ENCODE peak calls at places on chromosomes 3 and 15, in seven cellular contexts. O is mucosa of descending colon, G is endothelial cell, Y is thoracic aorta, T is activated B cell treated with CpG ODN at 0.5 μM for 24 hours, J is progenitor cell of endocrine pancreas, S is esophagus squamous epithelium. P is an unnamed sample.

GRCh38 chr3:192802957-192803899 is 75.9 kb upstream of the FGF12 start:
- DNase-seq in O (no peak), G (no peak), Y (no peak), T (no peak), J (no peak), S (no peak), P (no peak)

GRCh38 chr3:156795890-156796451 is 30.2 kb upstream of the LEKR1 start:
- DNase-seq in O (no peak), G (no peak), Y (no peak), T (no peak), J (no peak), S (no peak), P (no peak)

GRCh38 chr3:175672119-175672689 is 813.1 kb downstream of the NAALADL2 start:
- DNase-seq in O (no peak), G (no peak), Y (no peak), T (no peak), J (no peak), S (no peak), P (no peak)

GRCh38 chr3:129553771-129554170 is 10.8 kb downstream of the H1-8 start:
- DNase-seq in O (no peak), G (no peak), Y (no peak), T (no peak), J (no peak), S (no peak), P (no peak)

GRCh38 chr3:14890470-14890869 is 56.9 kb upstream of the NR2C2 start:
- DNase-seq in O (no peak), G (no peak), Y (no peak), T (no peak), J (no peak), S (no peak), P (no peak)

GRCh38 chr15:66514586-66514985 is 9.5 kb downstream of the ZWILCH start:
- DNase-seq in O (no peak), G (no peak), Y (no peak), T (no peak), J (no peak), S (no peak), P (no peak)

GRCh38 chr15:92636950-92637481 is 18.6 kb downstream of the FAM174B start:
- DNase-seq in O (peak; percentile 73), G (no peak), Y (no peak), T (no peak), J (no peak), S (no peak), P (no peak)

GRCh38 chr15:85444329-85444605 is 63.9 kb downstream of the AKAP13 start:
- DNase-seq in O (no peak), G (no peak), Y (no peak), T (no peak), J (no peak), S (no peak), P (no peak)

GRCh38 chr3:51982352-51982837 is 940 bp upstream of the ACY1 start:
- DNase-seq in O (peak; percentile 85), G (peak; percentile 54), Y (no peak), T (peak; percentile 31), J (no peak), S (no peak), P (no peak)

GRCh38 chr15:91898843-91899242 is 45.3 kb downstream of the SLCO3A1 start:
- DNase-seq in O (no peak), G (no peak), Y (no peak), T (no peak), J (no peak), S (no peak), P (no peak)

GRCh38 chr3:153768559-153769469 is 352.4 kb upstream of the ARHGEF26 start:
- DNase-seq in O (no peak), G (peak; percentile 51), Y (no peak), T (no peak), J (peak; percentile 12), S (no peak), P (no peak)

GRCh38 chr3:133401374-133402135 is 1.7 kb downstream of the BFSP2 start:
- DNase-seq in O (no peak), G (no peak), Y (no peak), T (no peak), J (no peak), S (no peak), P (no peak)

GRCh38 chr15:38490231-38490630 is 36.3 kb downstream of the FAM98B start:
- DNase-seq in O (no peak), G (no peak), Y (no peak), T (no peak), J (no peak), S (no peak), P (no peak)

GRCh38 chr3:14989943-14990753 is 42.8 kb downstream of the NR2C2 start:
- DNase-seq in O (no peak), G (no peak), Y (no peak), T (no peak), J (no peak), S (no peak), P (no peak)

GRCh38 chr15:82874961-82875360 is 65.5 kb downstream of the WHAMM start:
- DNase-seq in O (no peak), G (no peak), Y (no peak), T (no peak), J (no peak), S (no peak), P (no peak)

DNA sequence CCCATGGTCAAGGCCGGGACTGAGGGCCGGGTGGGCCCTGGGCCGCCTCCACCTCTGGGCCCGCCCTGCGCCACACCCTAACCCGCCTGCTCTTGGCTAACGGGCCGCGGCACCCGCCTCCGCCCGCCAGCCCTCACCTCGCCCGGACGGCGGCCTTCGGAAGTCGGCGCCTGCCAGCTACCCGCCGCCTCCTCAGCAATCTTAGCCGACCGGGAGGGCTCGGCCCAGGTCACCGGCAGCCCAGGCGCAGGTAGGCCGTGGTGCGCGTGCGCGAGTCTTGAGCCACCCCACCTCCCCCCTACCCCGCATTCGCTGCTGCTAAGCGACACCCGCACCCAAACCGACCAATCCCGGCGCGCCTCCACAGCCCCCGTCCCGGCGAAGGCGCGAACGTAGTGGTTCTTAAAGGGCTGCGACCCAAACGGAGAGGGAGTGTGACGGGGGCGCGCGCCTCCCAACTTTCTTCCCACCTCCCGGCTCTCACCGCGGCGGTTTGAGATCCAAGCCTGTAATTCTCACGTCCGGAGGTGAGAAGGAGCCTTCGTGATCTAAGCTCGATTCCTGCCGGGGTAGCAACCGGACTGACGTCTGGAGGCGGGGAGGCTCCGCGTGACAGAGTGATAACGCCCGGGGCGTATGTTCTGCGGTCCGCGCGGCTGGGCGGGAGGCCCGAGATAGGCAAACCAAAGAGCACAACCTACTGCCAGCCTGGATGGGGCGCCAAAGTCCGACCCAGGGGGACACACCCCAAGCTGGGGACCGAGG is at the start of gene SEC22C:
- DNase-seq in O (peak; percentile 96), G (peak; percentile 96), Y (peak; percentile 82), T (peak; percentile 92), J (peak; percentile 96), S (peak; percentile 83), P (peak; percentile 94)
- TF ChIP-seq CTCF in O (no peak), G (no peak), Y (no peak), T (no peak), J (no peak), S (no peak), P (peak; percentile 12)

DNA sequence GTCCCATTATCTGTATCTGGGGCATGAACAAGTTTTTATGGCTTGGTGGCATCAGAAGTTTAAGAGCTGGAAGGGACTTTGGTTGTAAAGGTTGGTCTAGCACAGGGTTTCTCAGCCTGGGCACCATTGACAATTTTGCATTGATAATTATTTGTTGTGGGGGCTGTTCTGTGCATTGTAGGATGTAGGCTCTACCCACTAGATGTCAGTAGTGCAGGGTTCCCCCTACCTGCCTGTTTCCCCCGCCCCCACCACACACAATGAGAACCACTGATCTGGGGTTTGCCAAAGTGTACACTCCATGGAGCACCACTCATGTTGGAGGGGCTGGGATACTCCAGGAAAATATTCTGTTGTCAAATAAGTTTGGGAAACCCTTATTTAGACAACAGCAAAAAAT is 42.7 kb downstream of the PLCL2 start:
- DNase-seq in O (no peak), G (no peak), Y (no peak), T (no peak), J (no peak), S (no peak), P (no peak)
- TF ChIP-seq CTCF in O (no peak), G (no peak), Y (no peak), T (no peak), J (no peak), S (no peak), P (no peak)

DNA sequence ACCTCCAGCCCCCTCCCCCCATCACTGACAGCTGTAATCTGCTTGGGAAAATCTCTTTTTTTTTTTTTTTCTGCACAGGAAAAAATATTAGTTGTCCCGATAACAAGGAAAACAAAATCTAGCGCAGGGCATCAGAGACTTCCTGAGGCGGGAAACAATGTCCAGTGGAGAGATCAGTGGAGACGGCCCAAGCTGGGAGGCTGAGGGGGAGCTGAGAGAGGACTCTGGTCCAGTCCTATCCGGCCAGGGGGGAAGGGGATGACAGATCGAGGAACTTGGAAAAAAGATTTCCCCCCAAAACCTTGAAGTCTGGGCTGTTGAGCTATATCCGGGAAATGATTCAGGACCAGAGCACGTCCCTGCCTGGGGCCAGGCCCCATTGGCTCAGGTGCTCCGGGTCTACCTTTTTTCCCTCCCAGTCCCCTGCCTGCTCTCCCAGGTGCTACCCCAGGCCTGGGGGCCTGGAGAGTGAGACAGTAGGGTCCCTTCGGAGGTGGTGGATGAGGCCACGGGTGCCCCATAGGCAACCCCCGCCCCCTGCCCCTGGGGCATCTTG is 14.0 kb upstream of the DLL4 start:
- DNase-seq in O (no peak), G (no peak), Y (no peak), T (no peak), J (no peak), S (no peak), P (no peak)
- TF ChIP-seq CTCF in O (no peak), G (no peak), Y (no peak), T (no peak), J (no peak), S (no peak), P (no peak)

DNA sequence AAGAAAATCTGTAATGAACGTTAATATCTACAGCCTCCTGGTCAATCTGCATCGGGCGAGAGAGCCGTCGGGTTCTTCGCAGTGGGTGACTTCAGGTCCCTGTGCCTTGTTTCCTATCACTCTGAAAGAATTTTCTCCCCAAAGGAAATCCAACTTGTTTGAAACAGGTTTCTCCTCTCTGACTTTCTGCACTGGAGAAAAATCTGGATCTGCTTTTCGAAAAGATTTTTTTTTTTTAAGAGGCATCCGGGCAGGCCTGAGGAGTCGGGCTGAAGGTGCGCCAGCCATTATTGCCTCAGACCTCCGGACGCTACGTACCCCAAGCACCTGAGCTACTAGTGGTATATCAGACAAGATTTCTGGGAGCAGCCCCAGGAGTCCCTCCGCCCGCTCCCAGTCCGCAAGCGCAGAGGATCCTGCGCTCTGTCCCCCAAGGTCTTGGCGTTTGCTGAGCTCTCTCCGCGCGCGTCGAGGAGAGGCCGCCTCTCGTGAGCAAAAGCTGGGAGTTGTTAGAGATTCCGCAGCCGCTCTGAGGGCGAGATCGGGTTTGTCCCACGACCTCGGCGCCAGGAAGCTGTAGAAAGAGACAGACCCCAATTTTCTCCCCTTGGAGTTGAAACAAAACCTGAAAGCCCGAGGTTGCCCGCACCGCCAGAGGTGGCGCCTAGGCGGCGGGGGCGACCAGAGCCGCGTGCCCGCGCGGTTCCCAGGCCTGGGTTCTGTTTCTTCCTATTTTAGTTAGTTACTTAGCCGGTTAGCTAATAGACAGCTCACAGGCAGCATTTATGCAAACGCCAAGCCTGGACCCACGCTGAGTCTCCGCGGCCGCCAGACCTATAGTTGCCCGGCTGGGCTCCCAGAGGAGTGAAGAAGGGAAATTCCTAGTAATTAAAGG is 72.4 kb upstream of the POLG start:
- DNase-seq in O (no peak), G (no peak), Y (no peak), T (peak; percentile 22), J (no peak), S (no peak), P (no peak)
- TF ChIP-seq CTCF in O (no peak), G (no peak), Y (no peak), T (no peak), J (peak; percentile 30), S (no peak), P (peak; percentile 50)

GRCh38 chr15:27535445-27536129 is 563.5 kb downstream of the OCA2 start:
- DNase-seq in O (no peak), G (no peak), Y (no peak), T (no peak), J (no peak), S (no peak), P (no peak)
- TF ChIP-seq CTCF in O (no peak), G (no peak), Y (no peak), T (no peak), J (no peak), S (no peak), P (no peak)

P was measured in type B pancreatic cell.